ENCODE peak calls at places on chromosomes 3 and 15, in eight cellular contexts. E is left ventricle myocardium inferior, B is RWPE1, W is Peyer's patch, K is tibial artery, P is transverse colon, U is mesendoderm, M is body of pancreas. H is an unnamed sample.

GRCh38 chr3:134854285-134854684 is 59.2 kb downstream of the EPHB1 start:
- DNase-seq in E (no peak), B (no peak), W (no peak), K (no peak), P (no peak), U (no peak), M (no peak), H (no peak)

GRCh38 chr3:53145109-53146077 is 15.2 kb upstream of the RFT1 start:
- DNase-seq in E (no peak), B (no peak), W (peak), K (no peak), P (peak), U (no peak), M (peak), H (no peak)

GRCh38 chr3:57009367-57009766 is 51.1 kb upstream of the SPATA12 start:
- DNase-seq in E (no peak), B (no peak), W (no peak), K (no peak), P (no peak), U (no peak), M (no peak), H (no peak)

GRCh38 chr3:95338446-95338845 is 1275.6 kb downstream of the NSUN3 start:
- DNase-seq in E (no peak), B (no peak), W (no peak), K (no peak), P (no peak), U (no peak), M (no peak), H (no peak)

GRCh38 chr15:78988361-78988911 is 43.6 kb upstream of the CTSH start:
- DNase-seq in E (peak), B (peak), W (no peak), K (peak), P (peak), U (peak), M (peak), H (peak)

GRCh38 chr3:15804553-15805095 is 6.8 kb upstream of the ANKRD28 start:
- DNase-seq in E (no peak), B (no peak), W (no peak), K (no peak), P (no peak), U (no peak), M (no peak), H (no peak)

GRCh38 chr3:37992271-37993066 is 1.9 kb downstream of the VILL start:
- DNase-seq in E (no peak), B (no peak), W (peak), K (peak), P (peak), U (peak), M (peak), H (no peak)

GRCh38 chr3:64123931-64124330 is 100.6 kb upstream of the PSMD6 start:
- DNase-seq in E (no peak), B (no peak), W (no peak), K (no peak), P (no peak), U (no peak), M (no peak), H (no peak)

GRCh38 chr3:47617061-47618010 is 38.7 kb upstream of the CSPG5 start:
- DNase-seq in E (no peak), B (peak), W (no peak), K (no peak), P (no peak), U (no peak), M (no peak), H (no peak)

GRCh38 chr3:188656196-188656982 is 502.4 kb downstream of the LPP start:
- DNase-seq in E (no peak), B (no peak), W (no peak), K (no peak), P (no peak), U (no peak), M (no peak), H (no peak)

GRCh38 chr3:64687781-64688515 is at the start of gene ADAMTS9:
- DNase-seq in E (peak), B (no peak), W (peak), K (peak), P (peak), U (peak), M (peak), H (peak)

GRCh38 chr3:197353001-197353866 is 54.8 kb upstream of the DLG1 start:
- DNase-seq in E (no peak), B (no peak), W (no peak), K (no peak), P (no peak), U (no peak), M (no peak), H (no peak)

GRCh38 chr3:45783667-45784066 is 12.7 kb downstream of the SLC6A20 start:
- DNase-seq in E (no peak), B (no peak), W (no peak), K (no peak), P (no peak), U (peak), M (no peak), H (no peak)

GRCh38 chr3:13176445-13176844 is 103.2 kb upstream of the IQSEC1 start:
- DNase-seq in E (no peak), B (no peak), W (no peak), K (peak), P (no peak), U (no peak), M (no peak), H (no peak)
- H3K27ac ChIP-seq in E (no peak), B (no peak), W (no peak), K (no peak), P (no peak), U (no peak), M (no peak), H (no peak)

DNA sequence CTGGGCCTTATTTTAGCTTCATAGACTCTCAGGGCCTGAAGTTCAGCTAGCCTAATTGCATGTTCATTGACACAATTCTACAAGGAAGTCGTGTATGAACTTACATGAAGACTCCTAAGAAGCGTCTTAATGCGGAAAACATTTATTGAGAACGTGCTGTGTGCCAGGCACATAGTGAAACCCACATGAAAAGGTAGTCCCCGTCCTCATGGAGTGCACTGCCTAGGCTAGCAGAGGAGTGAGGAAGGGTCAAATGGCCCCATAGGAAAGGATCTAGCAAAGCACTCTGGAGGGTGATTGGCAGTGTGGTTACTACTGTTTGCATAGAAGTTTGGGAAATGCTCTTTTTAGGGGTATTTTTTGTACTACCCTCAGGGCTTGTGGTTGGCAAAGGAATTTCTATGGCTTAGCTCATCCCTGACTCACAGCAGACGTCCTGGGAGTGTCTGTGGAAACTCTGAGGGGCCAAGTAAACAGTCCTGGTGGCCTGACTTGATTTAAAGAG is 854 bp upstream of the NPTN start:
- DNase-seq in E (no peak), B (peak), W (no peak), K (no peak), P (no peak), U (peak), M (no peak), H (no peak)
- H3K27ac ChIP-seq in E (peak), B (peak), W (peak), K (peak), P (peak), U (peak), M (peak), H (peak)

GRCh38 chr15:80177151-80177550 is 24.4 kb downstream of the FAH start:
- DNase-seq in E (no peak), B (no peak), W (no peak), K (no peak), P (no peak), U (no peak), M (no peak), H (no peak)

GRCh38 chr15:80179966-80180365 is 27.2 kb downstream of the FAH start:
- DNase-seq in E (no peak), B (no peak), W (no peak), K (no peak), P (no peak), U (no peak), M (no peak), H (no peak)

GRCh38 chr15:80180986-80181385 is 28.2 kb downstream of the FAH start:
- DNase-seq in E (no peak), B (no peak), W (no peak), K (no peak), P (no peak), U (no peak), M (no peak), H (no peak)

GRCh38 chr15:80180468-80180867 is 27.7 kb downstream of the FAH start:
- DNase-seq in E (no peak), B (no peak), W (no peak), K (no peak), P (no peak), U (peak), M (no peak), H (no peak)

GRCh38 chr15:80179025-80179759 is 26.4 kb downstream of the FAH start:
- DNase-seq in E (no peak), B (peak), W (no peak), K (no peak), P (no peak), U (no peak), M (no peak), H (no peak)
- H3K27ac ChIP-seq in E (no peak), B (peak), W (no peak), K (peak), P (no peak), U (no peak), M (no peak), H (no peak)

DNA sequence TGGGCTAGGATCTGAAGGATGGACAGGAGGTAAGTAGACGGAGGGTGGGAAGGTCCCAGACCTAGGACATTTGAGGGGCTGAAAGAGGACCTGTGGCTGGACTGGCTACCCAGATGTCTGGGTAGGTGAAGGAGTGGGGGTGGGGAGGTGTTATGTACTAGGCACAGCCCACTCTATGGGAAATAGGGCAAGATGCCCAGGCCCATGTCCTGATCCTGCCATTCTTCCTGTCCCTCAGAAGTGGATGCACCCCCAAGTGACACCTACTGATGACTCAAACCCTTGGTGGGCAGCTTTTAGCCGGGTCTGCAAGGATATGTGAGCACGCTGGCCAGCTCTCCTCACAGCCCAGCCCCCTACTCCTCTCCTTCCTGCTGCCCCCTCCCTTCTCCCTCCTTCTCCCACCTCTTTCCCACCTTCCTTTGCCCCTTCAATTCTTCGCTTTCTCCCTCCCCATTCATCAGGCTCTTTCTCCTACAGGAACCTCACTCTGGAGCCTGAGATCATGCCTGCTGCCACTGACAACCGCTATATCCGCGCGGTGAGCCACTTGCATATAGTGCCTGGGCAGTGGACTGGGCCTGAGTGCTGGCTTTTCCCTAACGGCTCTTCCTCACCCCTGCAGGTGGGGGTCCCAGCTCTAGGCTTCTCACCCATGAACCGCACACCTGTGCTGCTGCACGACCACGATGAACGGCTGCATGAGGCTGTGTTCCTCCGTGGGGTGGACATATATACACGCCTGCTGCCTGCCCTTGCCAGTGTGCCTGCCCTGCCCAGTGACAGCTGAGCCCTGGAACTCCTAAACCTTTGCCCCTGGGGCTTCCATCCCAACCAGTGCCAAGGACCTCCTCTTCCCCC is 5.2 kb downstream of the ACY1 start:
- DNase-seq in E (no peak), B (no peak), W (no peak), K (no peak), P (no peak), U (peak), M (no peak), H (no peak)
- H3K27ac ChIP-seq in E (no peak), B (peak), W (no peak), K (no peak), P (no peak), U (no peak), M (no peak), H (no peak)

GRCh38 chr15:48643776-48644497 is 1.6 kb downstream of the FBN1 start:
- DNase-seq in E (no peak), B (no peak), W (no peak), K (no peak), P (no peak), U (no peak), M (no peak), H (no peak)

GRCh38 chr15:48644498-48644826 is 1.0 kb downstream of the FBN1 start:
- DNase-seq in E (peak), B (no peak), W (no peak), K (peak), P (no peak), U (peak), M (no peak), H (no peak)

GRCh38 chr15:48643236-48643635 is 2.3 kb downstream of the FBN1 start:
- DNase-seq in E (no peak), B (no peak), W (no peak), K (no peak), P (no peak), U (no peak), M (no peak), H (no peak)

GRCh38 chr15:48641416-48641815 is 4.1 kb downstream of the FBN1 start:
- DNase-seq in E (no peak), B (peak), W (no peak), K (no peak), P (no peak), U (no peak), M (no peak), H (peak)

GRCh38 chr15:48642795-48643194 is 2.7 kb downstream of the FBN1 start:
- DNase-seq in E (no peak), B (no peak), W (no peak), K (no peak), P (no peak), U (no peak), M (no peak), H (no peak)
- H3K27ac ChIP-seq in E (peak), B (no peak), W (no peak), K (peak), P (peak), U (no peak), M (no peak), H (no peak)

GRCh38 chr15:63491979-63492378 is 12.4 kb upstream of the USP3 start:
- DNase-seq in E (no peak), B (no peak), W (no peak), K (no peak), P (no peak), U (no peak), M (no peak), H (no peak)

GRCh38 chr15:63488432-63488910 is 15.9 kb upstream of the USP3 start:
- DNase-seq in E (no peak), B (no peak), W (no peak), K (no peak), P (no peak), U (no peak), M (no peak), H (no peak)

GRCh38 chr15:63489352-63489751 is 15.0 kb upstream of the USP3 start:
- DNase-seq in E (no peak), B (no peak), W (no peak), K (no peak), P (no peak), U (no peak), M (no peak), H (no peak)

GRCh38 chr15:63491116-63491817 is 13.1 kb upstream of the USP3 start:
- DNase-seq in E (no peak), B (no peak), W (no peak), K (no peak), P (no peak), U (no peak), M (no peak), H (no peak)

GRCh38 chr15:63490345-63491034 is 13.9 kb upstream of the USP3 start:
- DNase-seq in E (no peak), B (no peak), W (no peak), K (no peak), P (no peak), U (no peak), M (no peak), H (no peak)
- H3K27ac ChIP-seq in E (peak), B (no peak), W (no peak), K (no peak), P (no peak), U (no peak), M (no peak), H (no peak)

DNA sequence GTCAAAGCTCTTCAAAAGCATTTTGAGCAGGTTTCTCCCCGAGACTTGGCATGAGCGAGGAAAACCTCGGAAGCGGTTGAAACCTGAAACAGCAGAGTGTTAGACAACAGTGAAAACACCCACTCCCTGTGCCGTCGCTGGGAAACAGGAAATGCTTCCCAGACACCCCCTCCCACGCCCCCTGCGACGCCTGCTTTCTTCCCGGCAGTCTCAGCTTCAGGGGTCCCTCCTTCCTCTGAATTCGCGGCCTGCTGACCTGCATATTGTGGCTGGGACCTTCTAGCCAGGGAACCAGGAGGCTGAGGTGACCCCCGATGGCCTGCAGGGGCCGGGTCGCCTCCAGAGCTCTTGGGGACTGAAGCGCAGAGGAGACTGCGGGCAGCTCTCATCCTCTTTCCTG is 250.7 kb upstream of the LYSMD4 start:
- DNase-seq in E (no peak), B (no peak), W (no peak), K (no peak), P (no peak), U (peak), M (no peak), H (no peak)
- H3K27ac ChIP-seq in E (peak), B (no peak), W (no peak), K (no peak), P (no peak), U (peak), M (no peak), H (no peak)

H was measured in substantia nigra.